ENCODE peak calls at places on chromosomes 5 and 9, in five cellular contexts. E is GM04504, R is cardiac muscle cell, H is A549, D is GM20000. S is an unnamed sample.

GRCh38 chr5:151595411-151595826 is 4.3 kb upstream of the FAT2 start:
- DNase-seq in H (no peak), E (no peak), D (no peak), R (no peak), S (no peak)

GRCh38 chr9:100322954-100323536 is 29.7 kb downstream of the TEX10 start:
- DNase-seq in H (peak), R (peak), D (peak), E (no peak), S (peak)

GRCh38 chr5:67547682-67548081 is 351.1 kb upstream of the CD180 start:
- DNase-seq in D (no peak), E (no peak), H (no peak), R (no peak), S (no peak)

GRCh38 chr9:121684381-121685145 is 33.1 kb downstream of the DAB2IP start:
- DNase-seq in D (peak), H (peak), E (no peak), R (peak), S (no peak)

GRCh38 chr5:1215320-1216096 is 9.7 kb upstream of the SLC6A18 start:
- DNase-seq in H (no peak), E (no peak), D (no peak), R (no peak), S (no peak)

GRCh38 chr9:87276851-87277251 is 220.8 kb upstream of the DAPK1 start:
- DNase-seq in D (no peak), H (no peak), E (no peak), R (no peak), S (no peak)

GRCh38 chr5:58759745-58760144 is 176.9 kb downstream of the RAB3C start:
- DNase-seq in R (no peak), H (no peak), D (peak), E (no peak), S (no peak)

GRCh38 chr5:157253547-157253946 is 12.4 kb upstream of the CYFIP2 start:
- DNase-seq in D (peak), H (peak), E (peak), R (peak), S (peak)

GRCh38 chr5:167205881-167206280 is 1085.6 kb upstream of the WWC1 start:
- DNase-seq in D (no peak), H (no peak), E (no peak), R (no peak), S (no peak)

GRCh38 chr9:81902191-81902590 is 26.0 kb upstream of the SPATA31D4 start:
- DNase-seq in H (no peak), D (no peak), R (no peak), E (no peak), S (peak)

GRCh38 chr9:68690088-68690487 is 15.0 kb upstream of the PIP5K1B start:
- DNase-seq in R (peak), D (no peak), E (no peak), H (no peak), S (peak)

S was measured in stromal cell of bone marrow.